ENCODE peak calls at places on chromosomes 6 and 20, in four cellular contexts. One of them, this sample, is unnamed.

GRCh38 chr20:10910535-10911239 is 236.9 kb upstream of the JAG1 start:
- DNase-seq in H7: no peak
- DNase-seq in psoas muscle: no peak
- DNase-seq in stomach: no peak
- DNase-seq in this sample: no peak

GRCh38 chr6:16200231-16200941 is 38.0 kb upstream of the GMPR start:
- DNase-seq in H7: no peak
- DNase-seq in stomach: no peak
- DNase-seq in psoas muscle: no peak
- DNase-seq in this sample: peak

GRCh38 chr6:149484733-149485700 is at the start of gene ZC3H12D:
- DNase-seq in stomach: peak
- DNase-seq in psoas muscle: peak
- DNase-seq in H7: no peak
- DNase-seq in this sample: no peak

GRCh38 chr6:30913721-30914075 is 340 bp upstream of the VARS2 start:
- DNase-seq in psoas muscle: no peak
- DNase-seq in stomach: no peak
- DNase-seq in H7: no peak
- DNase-seq in this sample: peak

GRCh38 chr6:140174509-140174908 is 800.1 kb upstream of the CITED2 start:
- DNase-seq in H7: no peak
- DNase-seq in stomach: no peak
- DNase-seq in psoas muscle: no peak
- DNase-seq in this sample: peak

GRCh38 chr20:9066196-9066595 is 2.7 kb upstream of the PLCB4 start:
- DNase-seq in psoas muscle: no peak
- DNase-seq in stomach: no peak
- DNase-seq in H7: no peak
- DNase-seq in this sample: no peak

GRCh38 chr6:139311826-139312225 is 20.0 kb upstream of the TXLNB start:
- DNase-seq in H7: no peak
- DNase-seq in stomach: no peak
- DNase-seq in psoas muscle: no peak
- DNase-seq in this sample: peak

GRCh38 chr6:3228046-3228671 is 706 bp upstream of the TUBB2B start:
- DNase-seq in psoas muscle: no peak
- DNase-seq in stomach: no peak
- DNase-seq in H7: peak
- DNase-seq in this sample: no peak

GRCh38 chr20:1648101-1648500 is 9.5 kb downstream of the SIRPG start:
- DNase-seq in H7: no peak
- DNase-seq in psoas muscle: no peak
- DNase-seq in stomach: no peak
- DNase-seq in this sample: no peak

GRCh38 chr20:15756001-15756400 is 817.2 kb downstream of the KIF16B start:
- DNase-seq in stomach: no peak
- DNase-seq in H7: no peak
- DNase-seq in psoas muscle: no peak
- DNase-seq in this sample: no peak

GRCh38 chr6:154555075-154555677 is 44.7 kb upstream of the CNKSR3 start:
- DNase-seq in psoas muscle: no peak
- DNase-seq in stomach: no peak
- DNase-seq in H7: peak
- DNase-seq in this sample: peak

GRCh38 chr20:41984031-41984430 is 365.9 kb upstream of the CHD6 start:
- DNase-seq in H7: no peak
- DNase-seq in stomach: no peak
- DNase-seq in psoas muscle: no peak
- DNase-seq in this sample: no peak

GRCh38 chr6:13012977-13013680 is 296.6 kb downstream of the PHACTR1 start:
- DNase-seq in stomach: peak
- DNase-seq in psoas muscle: peak
- DNase-seq in H7: no peak
- DNase-seq in this sample: no peak

GRCh38 chr6:89353118-89353556 is 615 bp upstream of the UBE2J1 start:
- DNase-seq in H7: no peak
- DNase-seq in stomach: no peak
- DNase-seq in psoas muscle: no peak
- DNase-seq in this sample: no peak

GRCh38 chr6:43308101-43308989 is at the start of gene CRIP3:
- DNase-seq in stomach: peak
- DNase-seq in psoas muscle: no peak
- DNase-seq in H7: peak
- DNase-seq in this sample: peak

GRCh38 chr20:39874049-39874893 is 814.8 kb downstream of the MAFB start:
- DNase-seq in H7: peak
- DNase-seq in stomach: peak
- DNase-seq in psoas muscle: peak
- DNase-seq in this sample: peak

GRCh38 chr6:109580519-109580918 is 97.5 kb upstream of the ZBTB24 start:
- DNase-seq in psoas muscle: no peak
- DNase-seq in stomach: no peak
- DNase-seq in H7: peak
- DNase-seq in this sample: no peak

GRCh38 chr6:141056945-141057635 is 1075.6 kb upstream of the GJE1 start:
- DNase-seq in psoas muscle: no peak
- DNase-seq in stomach: no peak
- DNase-seq in H7: no peak
- DNase-seq in this sample: peak

GRCh38 chr6:164412566-164412965 is 896.8 kb downstream of the C6orf118 start:
- DNase-seq in H7: no peak
- DNase-seq in psoas muscle: no peak
- DNase-seq in stomach: no peak
- DNase-seq in this sample: no peak

GRCh38 chr6:136524936-136525413 is 25.2 kb downstream of the MAP7 start:
- DNase-seq in H7: no peak
- DNase-seq in stomach: no peak
- DNase-seq in psoas muscle: no peak
- DNase-seq in this sample: no peak

GRCh38 chr20:12566596-12566995 is 442.2 kb upstream of the SPTLC3 start:
- DNase-seq in H7: no peak
- DNase-seq in stomach: no peak
- DNase-seq in psoas muscle: no peak
- DNase-seq in this sample: no peak

GRCh38 chr20:17825949-17826843 is 126.4 kb downstream of the BANF2 start:
- DNase-seq in H7: no peak
- DNase-seq in psoas muscle: no peak
- DNase-seq in stomach: no peak
- DNase-seq in this sample: no peak

GRCh38 chr6:4774715-4775590 is 1.3 kb upstream of the CDYL start:
- DNase-seq in H7: peak
- DNase-seq in stomach: no peak
- DNase-seq in psoas muscle: peak
- DNase-seq in this sample: no peak

GRCh38 chr20:51529027-51529749 is 13.3 kb downstream of the NFATC2 start:
- DNase-seq in H7: no peak
- DNase-seq in psoas muscle: no peak
- DNase-seq in stomach: no peak
- DNase-seq in this sample: peak

GRCh38 chr20:44894959-44895358 is 9.5 kb downstream of the YWHAB start:
- DNase-seq in stomach: no peak
- DNase-seq in psoas muscle: no peak
- DNase-seq in H7: no peak
- DNase-seq in this sample: no peak
- H3K4me3 ChIP-seq in stomach: no peak
- H3K4me3 ChIP-seq in psoas muscle: no peak
- H3K4me3 ChIP-seq in H7: no peak
- H3K4me3 ChIP-seq in this sample: no peak

DNA sequence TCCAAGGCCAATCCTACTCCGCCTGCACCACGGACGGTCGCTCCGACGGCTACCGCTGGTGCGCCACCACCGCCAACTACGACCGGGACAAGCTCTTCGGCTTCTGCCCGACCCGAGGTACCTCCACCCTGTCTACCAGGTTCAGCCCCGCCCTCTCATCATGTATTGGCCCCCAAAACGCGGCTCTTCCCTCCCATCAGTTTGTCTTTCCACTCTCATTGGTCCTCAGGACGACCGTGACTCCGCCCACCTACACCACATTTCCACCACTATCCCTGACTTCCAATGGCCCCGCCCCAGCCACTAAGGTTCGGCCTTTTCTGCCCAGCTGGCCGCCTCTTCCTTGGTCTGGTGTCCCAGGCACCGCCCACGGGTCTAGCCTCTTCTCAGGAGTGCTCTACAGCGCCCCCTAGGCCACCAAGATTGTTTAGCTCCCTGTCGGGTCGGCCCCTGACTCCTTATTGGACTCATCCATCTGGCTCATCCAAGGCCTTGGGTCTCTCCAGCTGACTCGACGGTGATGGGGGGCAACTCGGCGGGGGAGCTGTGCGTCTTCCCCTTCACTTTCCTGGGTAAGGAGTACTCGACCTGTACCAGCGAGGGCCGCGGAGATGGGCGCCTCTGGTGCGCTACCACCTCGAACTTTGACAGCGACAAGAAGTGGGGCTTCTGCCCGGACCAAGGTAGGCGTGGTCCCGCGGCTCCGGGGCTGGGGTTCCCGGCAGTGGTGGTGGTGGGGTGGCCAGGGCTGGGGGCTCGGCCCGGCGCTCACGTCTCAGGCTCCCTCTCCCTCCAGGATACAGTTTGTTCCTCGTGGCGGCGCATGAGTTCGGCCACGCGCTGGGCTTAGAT is 3.1 kb downstream of the MMP9 start:
- DNase-seq in H7: peak
- DNase-seq in stomach: peak
- DNase-seq in psoas muscle: peak
- DNase-seq in this sample: no peak
- H3K4me3 ChIP-seq in H7: peak
- H3K4me3 ChIP-seq in stomach: no peak
- H3K4me3 ChIP-seq in psoas muscle: no peak
- H3K4me3 ChIP-seq in this sample: no peak

DNA sequence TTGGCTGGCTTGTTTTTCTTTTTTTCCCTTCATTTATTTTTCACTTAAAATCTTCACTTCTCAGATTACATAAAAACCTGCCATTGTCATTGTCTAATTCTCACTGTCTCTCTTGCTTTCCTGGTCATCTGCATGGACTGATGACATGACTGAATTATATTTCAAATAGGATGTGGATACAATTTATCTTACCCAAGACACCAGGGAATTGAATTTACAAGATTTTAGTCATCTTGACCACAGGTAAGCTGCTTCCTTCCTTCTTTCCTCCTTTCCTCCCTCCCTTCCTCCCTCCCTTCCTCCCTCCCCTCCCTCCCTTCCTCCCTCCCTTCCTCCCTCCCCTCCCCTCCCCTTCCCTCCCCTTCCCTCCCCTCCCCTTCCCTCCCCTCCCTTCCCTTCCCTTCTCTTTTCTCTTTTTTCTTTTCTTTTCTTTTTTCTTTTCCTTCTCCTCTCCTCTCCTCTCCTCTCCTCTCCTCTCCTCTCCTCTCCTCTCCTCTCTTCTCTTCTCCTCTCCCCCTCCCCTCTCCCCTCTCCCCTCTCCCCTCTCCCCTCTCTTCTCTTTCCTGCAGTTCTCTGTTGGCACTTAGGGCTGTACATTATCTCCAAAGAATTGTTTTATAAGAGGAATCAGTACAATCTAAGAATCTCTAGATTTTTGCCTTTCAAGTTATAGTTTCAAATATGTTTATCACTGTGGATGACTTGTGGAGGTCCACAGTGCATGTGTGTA is 171.5 kb downstream of the CARMIL1 start:
- DNase-seq in stomach: no peak
- DNase-seq in H7: no peak
- DNase-seq in psoas muscle: no peak
- DNase-seq in this sample: no peak
- H3K4me3 ChIP-seq in stomach: no peak
- H3K4me3 ChIP-seq in H7: no peak
- H3K4me3 ChIP-seq in psoas muscle: peak
- H3K4me3 ChIP-seq in this sample: no peak

GRCh38 chr20:3404402-3404801 is 3.1 kb downstream of the DNAAF9 start:
- DNase-seq in stomach: no peak
- DNase-seq in H7: no peak
- DNase-seq in psoas muscle: no peak
- DNase-seq in this sample: no peak

GRCh38 chr20:3405139-3405538 is 2.3 kb downstream of the DNAAF9 start:
- DNase-seq in psoas muscle: no peak
- DNase-seq in stomach: no peak
- DNase-seq in H7: no peak
- DNase-seq in this sample: no peak

GRCh38 chr20:3407426-3408250 is at the start of gene DNAAF9:
- DNase-seq in stomach: peak
- DNase-seq in psoas muscle: peak
- DNase-seq in H7: peak
- DNase-seq in this sample: peak

GRCh38 chr20:3406481-3407425 is 716 bp downstream of the DNAAF9 start:
- DNase-seq in H7: peak
- DNase-seq in psoas muscle: no peak
- DNase-seq in stomach: peak
- DNase-seq in this sample: peak

GRCh38 chr20:3405696-3406358 is 1.6 kb downstream of the DNAAF9 start:
- DNase-seq in stomach: no peak
- DNase-seq in psoas muscle: no peak
- DNase-seq in H7: no peak
- DNase-seq in this sample: no peak
- H3K4me3 ChIP-seq in stomach: peak
- H3K4me3 ChIP-seq in psoas muscle: peak
- H3K4me3 ChIP-seq in H7: peak
- H3K4me3 ChIP-seq in this sample: peak

GRCh38 chr6:36976005-36976261 is 10.1 kb downstream of the MTCH1 start:
- DNase-seq in H7: no peak
- DNase-seq in psoas muscle: no peak
- DNase-seq in stomach: no peak
- DNase-seq in this sample: no peak

GRCh38 chr6:36977470-36977941 is 8.5 kb downstream of the MTCH1 start:
- DNase-seq in stomach: no peak
- DNase-seq in psoas muscle: no peak
- DNase-seq in H7: peak
- DNase-seq in this sample: no peak

GRCh38 chr6:36976931-36977330 is 9.1 kb downstream of the MTCH1 start:
- DNase-seq in psoas muscle: no peak
- DNase-seq in stomach: no peak
- DNase-seq in H7: no peak
- DNase-seq in this sample: no peak

GRCh38 chr6:36975231-36976004 is 10.6 kb downstream of the MTCH1 start:
- DNase-seq in stomach: no peak
- DNase-seq in H7: no peak
- DNase-seq in psoas muscle: no peak
- DNase-seq in this sample: no peak

DNA sequence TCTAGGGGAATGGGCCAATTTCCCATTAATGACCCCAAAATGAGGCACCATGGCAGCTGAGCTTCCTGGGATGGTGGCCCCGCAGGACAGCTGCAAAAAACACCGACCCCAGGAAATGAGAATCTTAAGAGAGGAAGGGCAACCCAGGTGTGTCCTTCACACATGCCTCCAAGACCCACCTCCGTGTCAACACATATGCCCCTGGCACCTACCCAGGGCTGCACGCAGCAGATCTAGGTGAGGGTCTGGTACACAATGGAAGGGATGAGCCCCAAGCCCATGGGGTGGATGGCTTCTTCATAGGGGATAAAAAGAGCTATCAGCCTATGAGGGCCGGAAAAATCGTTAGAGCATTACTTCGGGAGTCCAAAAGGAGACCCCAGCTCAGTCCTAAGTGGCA is 9.5 kb downstream of the MTCH1 start:
- DNase-seq in stomach: no peak
- DNase-seq in H7: no peak
- DNase-seq in psoas muscle: no peak
- DNase-seq in this sample: no peak
- H3K4me3 ChIP-seq in stomach: no peak
- H3K4me3 ChIP-seq in H7: no peak
- H3K4me3 ChIP-seq in psoas muscle: no peak
- H3K4me3 ChIP-seq in this sample: no peak

GRCh38 chr20:48681882-48682426 is 145.8 kb downstream of the PREX1 start:
- DNase-seq in H7: no peak
- DNase-seq in psoas muscle: no peak
- DNase-seq in stomach: no peak
- DNase-seq in this sample: no peak
- H3K4me3 ChIP-seq in H7: no peak
- H3K4me3 ChIP-seq in psoas muscle: peak
- H3K4me3 ChIP-seq in stomach: no peak
- H3K4me3 ChIP-seq in this sample: no peak